ENCODE peak calls at places on chromosomes 16 and 17, in seven cellular contexts. V, K, E, I, M, G and Z are unnamed samples.

GRCh38 chr17:76405967-76406647 is 21.7 kb downstream of the SPHK1 start:
- DNase-seq in I (peak), E (peak), K (no peak), V (no peak), M (peak), G (no peak), Z (no peak)

GRCh38 chr17:50919321-50920040 is 53.3 kb upstream of the TOB1 start:
- DNase-seq in K (peak), I (peak), G (peak), E (peak), V (peak), M (peak), Z (peak)

GRCh38 chr17:41785091-41785875 is 1.2 kb downstream of the JUP start:
- DNase-seq in V (no peak), M (peak), G (peak), K (peak), I (peak), E (no peak), Z (no peak)

GRCh38 chr17:47235506-47235905 is 18.1 kb upstream of the ITGB3 start:
- DNase-seq in M (no peak), I (no peak), G (no peak), K (no peak), V (no peak), E (no peak), Z (no peak)

GRCh38 chr17:69254187-69254586 is 25.6 kb upstream of the ABCA10 start:
- DNase-seq in E (no peak), V (no peak), I (no peak), M (peak), G (no peak), K (no peak), Z (no peak)

GRCh38 chr17:35313875-35314409 is 59.5 kb downstream of the SLFN11 start:
- DNase-seq in K (peak), G (no peak), M (no peak), E (no peak), V (no peak), I (no peak), Z (no peak)

GRCh38 chr17:43823350-43824084 is 9.4 kb downstream of the MPP3 start:
- DNase-seq in M (no peak), K (no peak), G (no peak), V (no peak), E (peak), I (peak), Z (no peak)

GRCh38 chr17:76163919-76164318 is 22.9 kb upstream of the FOXJ1 start:
- DNase-seq in K (no peak), I (no peak), E (no peak), V (no peak), G (no peak), M (no peak), Z (no peak)

GRCh38 chr17:77264617-77265230 is 124.0 kb downstream of the SEC14L1 start:
- DNase-seq in K (no peak), M (no peak), I (no peak), G (no peak), E (no peak), V (no peak), Z (no peak)

GRCh38 chr16:71226229-71227141 is 4.0 kb downstream of the HYDIN start:
- DNase-seq in V (no peak), I (no peak), M (no peak), E (no peak), G (no peak), K (no peak), Z (no peak)

GRCh38 chr17:33978889-33979288 is 276.2 kb upstream of the CCL2 start:
- DNase-seq in G (no peak), M (no peak), I (no peak), V (no peak), K (no peak), E (no peak), Z (no peak)

GRCh38 chr17:40915199-40915661 is 22.2 kb downstream of the KRT23 start:
- DNase-seq in E (no peak), I (no peak), K (no peak), V (peak), G (no peak), M (peak), Z (no peak)

DNA sequence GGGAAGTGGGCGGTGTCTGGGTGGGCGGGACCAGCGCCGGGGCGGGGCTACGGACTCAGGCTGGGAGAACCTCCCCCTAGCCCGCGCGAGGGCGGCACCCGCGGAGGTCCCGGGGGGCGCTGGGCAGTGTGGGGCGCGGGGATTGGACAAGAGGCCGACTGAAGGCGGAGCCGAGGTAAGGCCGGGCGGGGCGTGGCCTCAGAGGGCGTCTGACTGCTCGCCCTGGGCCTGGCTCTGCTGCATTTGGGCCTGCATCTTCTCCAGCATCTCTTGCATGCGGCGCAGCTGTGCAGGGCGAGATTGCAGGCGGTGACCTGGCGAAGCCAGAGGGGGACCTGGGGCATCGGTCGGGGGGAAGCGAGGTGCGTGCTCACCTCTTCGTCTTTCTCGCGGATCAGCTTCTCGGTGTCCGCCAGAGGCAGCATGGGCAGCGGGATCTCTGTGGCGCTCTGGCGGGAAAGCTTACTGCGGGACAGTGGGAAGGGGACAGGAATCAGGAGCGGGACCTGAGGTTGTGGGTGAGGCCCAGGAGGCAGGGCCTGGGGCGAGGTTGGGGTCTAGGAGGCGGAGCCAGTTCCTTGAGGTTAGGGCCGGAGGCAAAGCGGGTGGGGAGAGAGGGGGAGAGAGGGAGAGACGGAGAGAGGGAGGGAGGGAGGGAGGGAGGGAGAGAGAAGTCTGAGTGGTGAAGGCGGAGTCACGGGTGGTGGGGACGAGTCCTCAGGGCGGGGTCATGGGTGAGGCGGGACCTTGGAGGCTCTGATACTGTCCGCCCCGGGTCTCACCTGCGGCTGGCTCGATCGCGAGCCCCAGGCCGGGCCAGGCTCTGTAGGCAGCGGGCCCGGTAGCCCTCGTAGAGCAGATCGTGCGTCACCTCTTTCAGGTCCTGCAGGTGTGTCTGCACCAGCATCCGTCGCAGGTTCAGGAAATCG is 3.9 kb downstream of the SEPTIN1 start:
- DNase-seq in E (peak), V (peak), M (peak), I (peak), K (peak), G (peak), Z (peak)
- TF ChIP-seq CTCF in E (peak), V (no peak), M (peak), I (no peak), K (no peak), G (peak), Z (no peak)

DNA sequence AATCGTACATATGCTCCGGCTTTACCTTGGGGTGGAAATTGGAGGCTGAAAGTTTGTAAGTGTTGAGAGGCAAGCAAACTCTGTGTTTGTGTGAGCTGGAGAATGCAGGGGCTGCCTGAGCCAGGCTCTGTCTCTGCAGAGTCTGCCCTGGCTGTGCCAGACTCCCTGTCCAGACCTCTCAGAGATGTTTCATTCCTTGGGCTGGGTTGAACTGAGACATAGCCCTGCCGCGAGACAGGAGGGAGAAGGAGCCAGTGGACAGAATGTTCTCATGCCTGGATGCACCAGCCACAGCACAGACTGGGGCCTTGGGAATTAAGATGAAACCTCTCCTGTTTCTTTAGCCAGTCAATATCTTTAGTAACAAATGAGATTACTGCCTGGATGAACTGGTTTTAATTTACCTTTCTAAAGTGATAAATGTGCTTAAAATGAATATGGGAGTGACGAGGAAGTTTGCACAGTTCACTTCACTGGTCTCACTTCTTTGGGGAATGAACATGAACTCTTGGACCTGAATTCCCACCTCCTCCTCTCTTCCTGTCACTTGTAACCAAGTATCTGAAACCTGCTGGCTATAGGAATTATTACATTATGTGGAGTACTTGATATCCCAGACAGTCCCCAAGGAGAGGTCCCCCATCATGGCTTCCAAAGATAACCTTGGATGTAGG is 40.1 kb downstream of the YPEL2 start:
- DNase-seq in I (peak), K (no peak), V (no peak), E (peak), M (peak), G (peak), Z (no peak)
- TF ChIP-seq CTCF in I (no peak), K (no peak), V (no peak), E (no peak), M (no peak), G (no peak), Z (no peak)

DNA sequence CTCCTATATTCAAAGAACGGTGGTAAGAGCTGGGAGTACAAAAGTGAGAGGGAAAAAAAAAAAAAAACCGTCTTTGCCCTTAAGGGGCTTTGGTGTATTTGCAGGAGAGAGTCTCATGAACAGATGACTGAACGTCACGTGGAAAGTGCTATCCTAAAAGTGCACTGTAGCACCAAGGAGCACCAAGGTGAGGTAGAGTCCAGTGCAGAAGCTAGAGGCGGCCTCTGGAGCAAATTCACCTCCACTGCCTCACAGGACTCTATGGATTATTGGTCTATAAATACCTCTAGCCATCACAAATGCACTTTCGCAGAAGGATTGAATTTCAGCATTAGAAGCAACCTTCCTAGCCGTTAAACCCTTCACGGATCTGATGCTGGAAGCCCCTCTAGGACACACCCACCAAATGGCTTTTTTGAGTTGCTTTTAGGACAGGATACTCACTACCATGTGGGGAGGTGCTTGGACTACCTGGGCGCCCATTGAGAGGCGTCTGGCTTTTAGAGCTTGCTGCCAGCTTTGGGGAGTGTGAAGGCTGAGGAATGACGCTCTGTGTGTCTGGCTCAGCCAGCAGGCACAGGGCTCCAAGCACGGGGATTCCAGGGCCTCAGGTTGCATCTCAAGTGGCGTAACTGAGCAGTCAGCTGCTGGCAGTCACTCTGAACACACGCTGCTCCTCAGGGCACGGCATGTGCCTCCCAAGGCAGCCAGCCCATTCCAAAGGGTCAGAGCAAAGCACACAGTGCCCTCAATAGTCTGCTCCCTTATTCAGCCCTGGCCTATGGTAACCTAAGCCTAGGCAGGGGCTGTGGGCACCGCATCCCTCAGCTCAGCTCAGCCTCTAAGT is 52.7 kb downstream of the CDRT4 start:
- DNase-seq in V (no peak), I (no peak), G (no peak), E (no peak), K (no peak), M (no peak), Z (no peak)
- TF ChIP-seq CTCF in V (no peak), I (no peak), G (no peak), E (no peak), K (no peak), M (no peak), Z (no peak)

GRCh38 chr17:65561394-65562205 is at the start of gene AXIN2:
- DNase-seq in K (peak), M (peak), V (peak), I (peak), E (peak), G (peak), Z (peak)
- TF ChIP-seq CTCF in K (no peak), M (peak), V (no peak), I (no peak), E (peak), G (peak), Z (no peak)

GRCh38 chr17:48261297-48261880 is 153.8 kb downstream of the SNX11 start:
- DNase-seq in I (peak), G (peak), K (peak), V (peak), E (no peak), M (peak), Z (no peak)

GRCh38 chr17:48259710-48260291 is 152.2 kb downstream of the SNX11 start:
- DNase-seq in E (no peak), V (peak), M (peak), I (peak), G (no peak), K (no peak), Z (no peak)

GRCh38 chr17:48258317-48258716 is 150.8 kb downstream of the SNX11 start:
- DNase-seq in E (no peak), I (no peak), G (no peak), V (no peak), M (no peak), K (no peak), Z (no peak)

GRCh38 chr17:48262982-48263586 is 155.5 kb downstream of the SNX11 start:
- DNase-seq in V (peak), G (no peak), I (no peak), E (no peak), K (no peak), M (peak), Z (no peak)
- TF ChIP-seq CTCF in V (peak), G (no peak), I (no peak), E (peak), K (peak), M (peak), Z (peak)

DNA sequence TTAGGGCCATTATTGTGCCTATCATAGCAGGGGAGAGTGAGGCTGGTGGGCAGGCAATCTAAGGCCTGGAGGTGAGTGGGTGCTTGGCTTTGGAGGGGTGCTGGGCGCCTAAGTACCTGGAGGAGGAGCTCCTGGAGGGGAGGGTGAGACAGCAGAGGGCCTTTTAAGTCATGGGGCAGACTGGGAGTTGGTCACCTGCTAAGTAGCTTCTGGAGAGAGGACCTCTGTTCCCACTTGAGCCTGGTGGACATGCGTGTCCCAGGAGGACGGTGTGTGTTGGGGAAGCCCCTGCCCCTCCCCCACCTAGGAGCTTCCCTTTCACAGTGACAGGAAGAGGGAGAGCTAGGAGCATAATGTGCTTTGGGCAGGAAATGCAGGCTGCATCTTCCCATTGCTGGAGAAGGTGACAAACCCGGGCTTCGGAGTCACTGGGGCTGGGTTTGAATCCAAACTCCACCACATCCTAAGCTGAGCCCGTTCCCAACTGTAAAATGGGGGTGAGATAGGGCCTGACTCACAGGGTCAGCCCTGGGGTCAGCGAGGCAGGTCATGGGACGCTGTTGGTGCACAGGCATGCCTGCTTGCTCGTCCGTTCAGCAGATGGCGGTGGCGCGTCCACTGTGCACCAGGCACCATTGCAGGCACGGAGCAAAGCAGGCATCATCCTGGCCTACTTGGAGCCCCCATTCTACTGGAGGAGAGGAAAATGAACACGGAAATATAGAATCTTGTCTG is 37.9 kb downstream of the CMIP start:
- DNase-seq in K (peak), E (no peak), G (no peak), M (no peak), I (no peak), V (no peak), Z (no peak)
- TF ChIP-seq CTCF in K (no peak), E (no peak), G (no peak), M (no peak), I (no peak), V (no peak), Z (no peak)